ENCODE peak calls at places on chromosomes 12 and 14, in eight cellular contexts. E is CD8-positive, alpha-beta T cell; O is HCT116; F is BE2C; G is psoas muscle; Q is Caco-2; I is CD8-positive, alpha-beta memory T cell; P is tibial artery. M is an unnamed sample.
A peak's percentile ranks its signal among the peaks of the same experiment; 100 is the strongest.

GRCh38 chr12:90947869-90948268 is 7.1 kb downstream of the CCER1 start:
- DNase-seq in E (no peak), F (no peak), P (no peak), I (no peak), Q (no peak), G (no peak), O (no peak), M (no peak)

GRCh38 chr12:45231515-45232145 is 15.7 kb downstream of the ANO6 start:
- DNase-seq in F (no peak), E (no peak), G (no peak), Q (no peak), I (no peak), P (no peak), O (no peak), M (no peak)

GRCh38 chr14:33118653-33119052 is 180.0 kb downstream of the NPAS3 start:
- DNase-seq in I (no peak), P (no peak), Q (peak; percentile 32), O (no peak), F (no peak), G (no peak), E (no peak), M (no peak)

GRCh38 chr12:64385468-64385867 is 5.1 kb downstream of the C12orf56 start:
- DNase-seq in G (no peak), I (no peak), Q (no peak), E (no peak), F (no peak), O (peak; percentile 47), P (no peak), M (no peak)

GRCh38 chr12:70960484-70960883 is 39.9 kb upstream of the PTPRR start:
- DNase-seq in E (no peak), Q (no peak), I (no peak), F (no peak), G (no peak), P (no peak), O (no peak), M (no peak)

GRCh38 chr12:56126732-56127239 is 1.3 kb upstream of the ESYT1 start:
- DNase-seq in Q (no peak), P (no peak), O (no peak), G (no peak), I (no peak), E (no peak), F (no peak), M (no peak)

GRCh38 chr12:110841007-110841406 is 5.8 kb upstream of the CCDC63 start:
- DNase-seq in G (no peak), F (no peak), P (no peak), Q (no peak), I (no peak), E (no peak), O (no peak), M (no peak)

GRCh38 chr12:7835766-7836165 is 36.9 kb downstream of the SLC2A14 start:
- DNase-seq in P (no peak), F (no peak), E (no peak), O (no peak), Q (peak; percentile 82), I (no peak), G (no peak), M (no peak)

GRCh38 chr12:111351026-111351425 is 17.9 kb downstream of the PHETA1 start:
- DNase-seq in Q (no peak), O (no peak), P (no peak), F (no peak), G (no peak), E (no peak), I (no peak), M (no peak)

GRCh38 chr12:111024205-111024794 is 103.9 kb upstream of the MYL2 start:
- DNase-seq in E (peak; percentile 19), G (peak; percentile 67), I (peak; percentile 12), P (no peak), O (peak; percentile 52), Q (peak; percentile 80), F (peak; percentile 77), M (peak; percentile 28)

GRCh38 chr14:68199465-68200145 is 380.0 kb downstream of the RAD51B start:
- DNase-seq in Q (no peak), G (no peak), F (no peak), E (no peak), P (peak; percentile 38), I (no peak), O (no peak), M (peak; percentile 54)

GRCh38 chr14:79354336-79354735 is 857.0 kb downstream of the DIO2 start:
- DNase-seq in G (no peak), E (no peak), I (no peak), Q (no peak), O (no peak), F (no peak), P (no peak), M (no peak)

GRCh38 chr14:69592923-69593677 is 18.3 kb upstream of the SUSD6 start:
- DNase-seq in G (peak; percentile 64), O (no peak), P (no peak), F (no peak), I (no peak), Q (no peak), E (no peak), M (no peak)

GRCh38 chr12:47942327-47943230 is 20.8 kb upstream of the TMEM106C start:
- DNase-seq in O (no peak), Q (no peak), I (peak; percentile 38), G (peak; percentile 58), E (peak; percentile 37), P (no peak), F (peak; percentile 66), M (no peak)

GRCh38 chr12:47946413-47947107 is 16.8 kb upstream of the TMEM106C start:
- DNase-seq in P (no peak), Q (no peak), I (no peak), F (no peak), G (no peak), O (no peak), E (no peak), M (no peak)

GRCh38 chr12:47943492-47944359 is 19.7 kb upstream of the TMEM106C start:
- DNase-seq in E (no peak), O (peak; percentile 16), I (no peak), Q (no peak), G (no peak), F (no peak), P (no peak), M (no peak)

GRCh38 chr12:47945341-47945728 is 18.1 kb upstream of the TMEM106C start:
- DNase-seq in O (no peak), E (no peak), I (no peak), F (no peak), G (no peak), Q (no peak), P (no peak), M (no peak)

DNA sequence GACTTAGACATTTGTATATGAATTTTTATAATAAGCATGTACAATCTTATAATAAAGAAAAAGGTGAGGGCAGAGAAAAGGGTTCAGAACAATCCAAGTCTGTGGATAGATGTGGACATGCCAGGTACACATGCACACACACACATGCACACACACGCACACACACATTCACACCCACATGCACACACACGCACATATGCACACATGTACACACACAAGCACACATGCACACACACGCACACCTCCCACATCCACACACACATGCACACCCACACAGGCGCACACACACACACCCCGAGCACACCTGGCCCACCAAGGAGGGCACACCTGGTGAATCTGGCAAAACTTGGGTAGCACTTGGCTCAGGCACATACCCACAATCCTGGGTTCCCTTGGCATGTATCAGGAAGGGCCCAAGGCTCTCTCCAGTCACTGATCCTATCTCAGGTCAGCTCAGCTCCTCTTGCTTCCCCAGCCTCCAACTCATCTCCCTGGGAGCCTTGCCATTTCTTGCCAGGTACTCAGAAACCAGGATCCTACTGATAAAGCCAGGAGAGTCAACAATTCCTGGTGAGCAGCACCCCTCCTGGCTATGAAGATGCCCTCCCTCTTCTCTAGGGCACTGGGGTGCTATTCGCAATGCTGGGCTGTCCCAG is 18.6 kb upstream of the TMEM106C start:
- DNase-seq in O (no peak), I (no peak), P (no peak), E (no peak), F (no peak), Q (no peak), G (no peak), M (no peak)
- H3K4me1 ChIP-seq in O (peaks cover 4% of the 10 kb centered on the region), I (no peaks in the 10 kb centered on the region), P (peaks cover 16% of the 10 kb centered on the region), E (no peaks in the 10 kb centered on the region), F (no peaks in the 10 kb centered on the region), Q (peaks cover 7% of the 10 kb centered on the region), G (no peaks in the 10 kb centered on the region), M (no peaks in the 10 kb centered on the region)

GRCh38 chr14:46691819-46692218 is 40.2 kb upstream of the RPL10L start:
- DNase-seq in E (no peak), P (no peak), Q (no peak), I (no peak), G (no peak), O (no peak), F (no peak), M (no peak)
- H3K4me1 ChIP-seq in E (no peaks in the 10 kb centered on the region), P (no peaks in the 10 kb centered on the region), Q (no peaks in the 10 kb centered on the region), I (no peaks in the 10 kb centered on the region), G (no peaks in the 10 kb centered on the region), O (no peaks in the 10 kb centered on the region), F (no peaks in the 10 kb centered on the region), M (no peaks in the 10 kb centered on the region)

DNA sequence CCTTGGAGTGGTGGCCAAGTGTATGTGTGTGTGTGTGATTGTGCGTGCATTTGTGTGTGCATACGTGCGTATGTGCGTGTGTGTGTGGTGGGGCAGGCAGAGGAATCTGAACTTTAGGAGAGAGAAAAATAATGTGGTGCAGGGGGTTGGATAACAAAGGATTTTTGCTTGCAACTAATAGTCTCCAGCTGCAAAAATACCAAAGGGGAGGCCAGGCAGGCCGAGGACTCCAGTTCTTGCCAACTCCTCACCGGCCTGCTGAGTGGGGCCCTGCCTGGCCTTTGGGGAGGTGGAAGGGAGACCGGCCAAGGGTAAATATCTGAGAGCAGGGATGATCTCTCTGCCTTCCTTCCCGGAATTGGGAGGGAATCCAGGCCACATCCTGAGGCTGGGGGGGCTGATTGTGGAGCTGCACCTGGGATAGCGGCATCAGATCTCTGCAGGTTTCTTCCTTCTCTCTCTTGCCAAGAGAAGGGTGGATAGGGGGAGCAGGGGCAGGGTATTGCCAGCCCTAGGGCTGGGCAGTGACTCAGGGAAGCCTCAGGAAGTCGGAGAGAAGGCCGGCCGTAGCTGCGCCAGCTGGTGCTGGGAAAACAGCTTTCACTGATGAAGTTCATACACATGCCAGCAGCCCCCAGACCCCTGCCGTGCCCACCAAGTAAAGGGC is 4.5 kb upstream of the LRP1-AS start:
- DNase-seq in I (no peak), E (no peak), O (no peak), Q (no peak), P (no peak), F (no peak), G (peak; percentile 74), M (peak; percentile 57)
- H3K4me1 ChIP-seq in I (no peaks in the 10 kb centered on the region), E (no peaks in the 10 kb centered on the region), O (no peaks in the 10 kb centered on the region), Q (peaks cover 43% of the 10 kb centered on the region), P (peaks cover 68% of the 10 kb centered on the region), F (peaks cover 22% of the 10 kb centered on the region), G (peaks cover 7% of the 10 kb centered on the region), M (peaks cover 70% of the 10 kb centered on the region)

GRCh38 chr12:116126610-116127009 is 150.9 kb downstream of the MED13L start:
- DNase-seq in I (no peak), O (no peak), Q (no peak), F (no peak), P (no peak), G (no peak), E (no peak), M (no peak)

GRCh38 chr12:116125981-116126566 is 151.4 kb downstream of the MED13L start:
- DNase-seq in E (no peak), P (no peak), G (no peak), O (no peak), Q (no peak), F (no peak), I (no peak), M (no peak)

GRCh38 chr12:116127858-116128257 is 149.6 kb downstream of the MED13L start:
- DNase-seq in E (no peak), F (no peak), Q (no peak), I (no peak), P (no peak), O (no peak), G (no peak), M (no peak)

GRCh38 chr12:116130431-116130830 is 147.1 kb downstream of the MED13L start:
- DNase-seq in E (no peak), O (no peak), I (no peak), Q (no peak), G (no peak), F (no peak), P (no peak), M (no peak)

GRCh38 chr12:116128779-116129178 is 148.7 kb downstream of the MED13L start:
- DNase-seq in O (no peak), P (no peak), F (no peak), G (no peak), Q (no peak), E (no peak), I (no peak), M (no peak)
- H3K4me1 ChIP-seq in O (no peaks in the 10 kb centered on the region), P (peaks cover 82% of the 10 kb centered on the region), F (peaks cover 26% of the 10 kb centered on the region), G (peaks cover 87% of the 10 kb centered on the region), Q (no peaks in the 10 kb centered on the region), E (peaks cover 27% of the 10 kb centered on the region), I (peaks cover 26% of the 10 kb centered on the region), M (peaks cover 82% of the 10 kb centered on the region)

M was measured in heart left ventricle.